ENCODE peak calls at places on chromosomes 16 and 17, in eight cellular contexts. X, Q, R, F, N, U, B and O are unnamed samples.

GRCh38 chr17:40646791-40647548 is 648 bp downstream of the SMARCE1 start:
- DNase-seq in X (no peak), F (peak), N (no peak), B (no peak), U (no peak), Q (no peak), R (no peak), O (peak)

GRCh38 chr17:17710355-17710727 is 29.1 kb downstream of the RAI1 start:
- DNase-seq in U (no peak), N (no peak), X (no peak), F (no peak), Q (no peak), R (no peak), B (no peak), O (no peak)

GRCh38 chr17:18129041-18129502 is 20.5 kb downstream of the MYO15A start:
- DNase-seq in Q (no peak), X (no peak), F (no peak), U (no peak), B (no peak), R (no peak), N (no peak), O (no peak)

GRCh38 chr17:50681260-50682200 is 26.2 kb downstream of the ANKRD40 start:
- DNase-seq in F (no peak), R (no peak), X (no peak), B (no peak), Q (no peak), N (peak), U (peak), O (peak)

GRCh38 chr17:6948976-6949375 is 46.9 kb upstream of the ALOX12 start:
- DNase-seq in X (no peak), Q (no peak), N (no peak), B (no peak), F (no peak), R (no peak), U (no peak), O (no peak)

GRCh38 chr17:78358538-78359215 is 1.2 kb downstream of the SOCS3 start:
- DNase-seq in U (no peak), N (no peak), X (peak), Q (peak), B (no peak), R (no peak), F (no peak), O (no peak)

GRCh38 chr17:73474370-73474988 is 162.7 kb upstream of the CDC42EP4 start:
- DNase-seq in B (peak), N (no peak), R (no peak), Q (peak), X (peak), F (no peak), U (peak), O (peak)

GRCh38 chr16:55257971-55258613 is 65.9 kb upstream of the IRX6 start:
- DNase-seq in U (peak), B (peak), Q (peak), F (no peak), R (peak), X (peak), N (peak), O (no peak)

GRCh38 chr16:6964679-6965078 is 368.0 kb upstream of the RBFOX1 start:
- DNase-seq in R (no peak), B (no peak), Q (no peak), U (no peak), F (no peak), X (no peak), N (no peak), O (no peak)

GRCh38 chr16:23855010-23855409 is 19.2 kb downstream of the PRKCB start:
- DNase-seq in B (no peak), U (no peak), Q (no peak), N (peak), F (no peak), R (no peak), X (no peak), O (no peak)

GRCh38 chr17:73138541-73139138 is 26.2 kb upstream of the SSTR2 start:
- DNase-seq in F (no peak), U (no peak), R (no peak), B (no peak), X (no peak), Q (no peak), N (no peak), O (no peak)

GRCh38 chr17:71828182-71828596 is 292.6 kb upstream of the SOX9 start:
- DNase-seq in R (no peak), B (no peak), U (no peak), X (no peak), Q (no peak), N (no peak), F (no peak), O (no peak)

GRCh38 chr17:28634211-28634865 is 10.6 kb downstream of the BLTP2 start:
- DNase-seq in N (no peak), B (no peak), X (no peak), U (no peak), Q (no peak), R (no peak), F (no peak), O (no peak)

GRCh38 chr17:73188011-73188410 is 4.8 kb upstream of the COG1 start:
- DNase-seq in B (no peak), Q (no peak), R (no peak), U (no peak), F (no peak), N (no peak), X (no peak), O (no peak)

GRCh38 chr17:71527311-71527710 is 593.5 kb upstream of the SOX9 start:
- DNase-seq in B (no peak), Q (no peak), N (no peak), U (no peak), R (no peak), F (no peak), X (no peak), O (no peak)

GRCh38 chr17:7882629-7883028 is 6.0 kb upstream of the CHD3 start:
- DNase-seq in R (no peak), U (no peak), B (no peak), N (no peak), Q (no peak), X (no peak), F (no peak), O (no peak)

GRCh38 chr16:14181371-14182050 is 110.4 kb downstream of the MRTFB start:
- DNase-seq in R (peak), U (no peak), N (no peak), Q (no peak), X (no peak), B (no peak), F (no peak), O (peak)

GRCh38 chr16:87235810-87236515 is 81.2 kb downstream of the C16orf95 start:
- DNase-seq in Q (no peak), R (no peak), F (no peak), U (no peak), N (no peak), B (no peak), X (no peak), O (no peak)

GRCh38 chr17:38469875-38470274 is 41.6 kb downstream of the ARHGAP23 start:
- DNase-seq in N (no peak), B (no peak), X (no peak), F (no peak), Q (no peak), R (no peak), U (no peak), O (no peak)

GRCh38 chr16:77068402-77068801 is 122.6 kb upstream of the MON1B start:
- DNase-seq in X (no peak), F (no peak), N (no peak), R (no peak), Q (no peak), U (no peak), B (no peak), O (no peak)

GRCh38 chr16:2985457-2985856 is 5.2 kb upstream of the PKMYT1 start:
- DNase-seq in U (peak), Q (no peak), R (no peak), F (no peak), N (no peak), B (peak), X (peak), O (no peak)

GRCh38 chr17:31858647-31859486 is at the start of gene COPRS:
- DNase-seq in N (peak), U (peak), Q (peak), R (no peak), B (peak), X (peak), F (peak), O (peak)

GRCh38 chr17:20771104-20771503 is 191.6 kb downstream of the CDRT15L2 start:
- DNase-seq in N (no peak), U (no peak), X (no peak), R (no peak), Q (no peak), B (no peak), F (no peak), O (no peak)

GRCh38 chr17:1275962-1276736 is 3.3 kb upstream of the TRARG1 start:
- DNase-seq in U (peak), R (no peak), X (peak), B (peak), Q (no peak), F (peak), N (peak), O (no peak)

GRCh38 chr16:31899505-31899904 is 25.9 kb downstream of the ZNF267 start:
- DNase-seq in B (no peak), F (no peak), U (no peak), N (no peak), R (no peak), X (no peak), Q (no peak), O (no peak)

GRCh38 chr17:79965806-79966205 is 69.9 kb downstream of the TBC1D16 start:
- DNase-seq in Q (peak), N (no peak), U (no peak), R (no peak), B (peak), X (no peak), F (no peak), O (no peak)

GRCh38 chr16:12455287-12455798 is 348.3 kb downstream of the CPPED1 start:
- DNase-seq in R (no peak), B (peak), Q (peak), N (peak), F (no peak), U (peak), X (peak), O (no peak)

GRCh38 chr16:89422527-89422904 is 67.8 kb downstream of the ANKRD11 start:
- DNase-seq in X (peak), F (no peak), Q (peak), R (no peak), U (no peak), B (no peak), N (no peak), O (no peak)
- H3K4me3 ChIP-seq in X (no peak), F (no peak), Q (no peak), R (no peak), U (no peak), B (no peak), N (no peak), O (no peak)

DNA sequence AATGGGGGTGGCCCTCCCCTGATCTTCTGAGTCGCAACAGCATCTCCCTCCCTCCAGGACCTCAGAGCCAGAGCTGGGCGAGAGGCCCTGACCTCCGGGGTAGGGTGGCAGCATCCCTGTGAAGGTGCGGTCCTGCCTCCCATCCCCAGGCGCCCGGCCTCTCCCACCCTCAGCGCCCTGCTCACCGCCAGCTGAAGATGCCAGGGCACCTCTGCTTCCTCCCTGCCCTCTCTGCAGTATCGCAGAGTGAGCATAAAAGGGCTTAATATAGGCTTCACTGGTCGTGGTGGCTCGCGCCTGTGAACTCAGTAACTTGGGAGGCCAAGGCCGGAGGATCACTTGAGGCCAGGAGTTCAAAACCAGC is 10.7 kb upstream of the MPP2 start:
- DNase-seq in Q (no peak), F (no peak), U (no peak), R (no peak), B (no peak), X (no peak), N (no peak), O (no peak)
- H3K4me3 ChIP-seq in Q (no peak), F (peak), U (no peak), R (no peak), B (no peak), X (peak), N (peak), O (no peak)

GRCh38 chr17:81044428-81044763 is 9.4 kb downstream of the BAIAP2 start:
- DNase-seq in U (no peak), F (no peak), R (no peak), N (no peak), Q (no peak), X (no peak), B (no peak), O (no peak)
- H3K4me3 ChIP-seq in U (peak), F (no peak), R (peak), N (no peak), Q (no peak), X (peak), B (no peak), O (no peak)

DNA sequence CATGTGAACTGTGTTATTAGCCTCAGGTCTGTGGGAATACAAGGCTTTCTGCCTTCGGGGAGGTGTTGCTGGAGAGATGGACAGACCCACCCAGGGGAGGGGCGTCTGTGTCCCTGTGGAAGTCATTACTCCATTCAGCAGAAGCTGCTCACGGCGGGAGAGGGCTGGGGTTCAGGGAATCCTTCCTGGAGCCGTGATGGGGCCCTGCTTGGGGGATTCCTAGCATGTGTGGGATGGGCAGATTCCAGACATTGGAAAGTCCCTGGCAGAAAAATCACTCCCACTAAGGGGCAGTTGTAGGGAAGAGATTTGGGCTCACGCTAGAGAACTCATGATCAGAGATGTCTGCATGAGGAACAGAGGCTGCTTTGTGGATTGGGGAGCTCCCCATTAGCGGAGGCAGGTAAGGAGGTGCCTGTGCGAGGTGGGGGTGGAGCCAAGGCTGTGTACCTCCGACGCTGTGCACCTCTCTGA is 56.3 kb upstream of the IL34 start:
- DNase-seq in R (peak), X (peak), N (no peak), Q (peak), F (no peak), U (peak), B (no peak), O (peak)
- H3K4me3 ChIP-seq in R (no peak), X (no peak), N (peak), Q (no peak), F (no peak), U (no peak), B (no peak), O (no peak)

GRCh38 chr16:88968589-88969280 is 8.3 kb downstream of the CBFA2T3 start:
- DNase-seq in Q (peak), N (peak), X (peak), B (peak), F (no peak), R (no peak), U (no peak), O (no peak)
- H3K4me3 ChIP-seq in Q (no peak), N (peak), X (no peak), B (no peak), F (no peak), R (no peak), U (no peak), O (no peak)

GRCh38 chr16:27235055-27235937 is 32.0 kb downstream of the KDM8 start:
- DNase-seq in F (peak), R (no peak), N (peak), B (peak), U (peak), X (peak), Q (peak), O (peak)
- H3K4me3 ChIP-seq in F (peak), R (no peak), N (peak), B (no peak), U (no peak), X (no peak), Q (no peak), O (no peak)

DNA sequence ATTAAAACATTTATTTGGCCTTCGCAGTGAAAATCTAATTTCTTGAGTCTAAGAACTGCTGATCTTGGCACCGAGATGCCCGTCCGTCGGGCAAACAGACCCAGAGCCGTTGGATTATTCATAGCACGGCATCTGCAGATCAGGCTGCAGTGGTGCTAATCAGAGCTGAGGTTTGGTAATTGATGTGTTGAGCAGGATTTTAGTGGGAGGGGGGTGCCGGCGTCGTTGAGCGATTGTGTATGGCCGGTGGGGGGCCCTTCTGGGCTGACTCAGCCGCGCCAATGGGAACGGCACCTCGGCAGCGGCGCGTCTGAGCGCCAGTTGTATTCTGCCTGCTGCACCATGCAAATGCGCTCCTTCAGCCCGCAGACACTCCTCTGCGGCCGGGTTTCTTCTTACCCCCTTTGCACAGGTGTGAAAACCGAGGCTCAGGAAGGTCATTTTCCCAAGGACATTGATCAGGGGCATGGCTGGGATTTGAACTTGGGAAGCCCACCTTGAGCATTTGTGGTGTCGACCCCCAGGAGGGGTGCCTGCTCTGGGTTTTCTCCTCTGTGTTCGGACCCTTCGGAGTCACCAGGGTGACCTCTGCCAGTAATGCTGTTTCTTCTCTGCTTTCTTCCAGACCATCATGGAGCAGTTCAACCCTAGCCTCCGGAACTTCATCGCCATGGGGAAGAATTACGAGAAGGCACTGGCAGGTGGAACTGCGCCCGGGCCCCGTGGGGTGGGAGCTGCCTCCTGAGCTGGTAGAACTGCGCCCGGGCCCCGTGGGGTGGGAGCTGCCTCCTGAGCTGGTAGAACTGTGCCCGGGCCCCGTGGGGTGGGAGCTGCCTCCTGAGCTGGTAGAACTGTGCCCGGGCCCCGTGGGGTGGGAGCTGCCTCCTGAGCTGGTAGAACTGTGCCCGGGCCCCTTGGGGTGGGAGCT is 18.4 kb downstream of the BAIAP2 start:
- DNase-seq in Q (no peak), R (no peak), B (no peak), N (no peak), F (no peak), U (no peak), X (no peak), O (no peak)
- H3K4me3 ChIP-seq in Q (no peak), R (no peak), B (no peak), N (no peak), F (no peak), U (no peak), X (no peak), O (no peak)